ENCODE peak calls at places on chromosomes 1 and 21, in seven cellular contexts. One of them, this sample, is unnamed.

GRCh38 chr1:235714205-235714897 is 64.8 kb upstream of the GNG4 start:
- DNase-seq in omental fat pad: no peak
- DNase-seq in mesothelial cell of epicardium: no peak
- DNase-seq in B cell: no peak
- DNase-seq in mucosa of descending colon: no peak
- DNase-seq in GM13976: no peak
- DNase-seq in left ventricle myocardium inferior: no peak
- DNase-seq in this sample: no peak

GRCh38 chr1:181704556-181704955 is 221.2 kb downstream of the CACNA1E start:
- DNase-seq in omental fat pad: no peak
- DNase-seq in mesothelial cell of epicardium: no peak
- DNase-seq in B cell: no peak
- DNase-seq in mucosa of descending colon: no peak
- DNase-seq in GM13976: no peak
- DNase-seq in left ventricle myocardium inferior: no peak
- DNase-seq in this sample: no peak

GRCh38 chr1:171636141-171636540 is 14.1 kb downstream of the MYOCOS start:
- DNase-seq in omental fat pad: no peak
- DNase-seq in mesothelial cell of epicardium: no peak
- DNase-seq in B cell: no peak
- DNase-seq in mucosa of descending colon: no peak
- DNase-seq in GM13976: no peak
- DNase-seq in left ventricle myocardium inferior: no peak
- DNase-seq in this sample: no peak

GRCh38 chr1:186655877-186656276 is 24.3 kb downstream of the PTGS2 start:
- DNase-seq in omental fat pad: no peak
- DNase-seq in mesothelial cell of epicardium: no peak
- DNase-seq in B cell: no peak
- DNase-seq in mucosa of descending colon: no peak
- DNase-seq in GM13976: no peak
- DNase-seq in left ventricle myocardium inferior: no peak
- DNase-seq in this sample: no peak

GRCh38 chr1:1259948-1260614 is 13.6 kb upstream of the C1QTNF12 start:
- DNase-seq in omental fat pad: no peak
- DNase-seq in mesothelial cell of epicardium: no peak
- DNase-seq in B cell: no peak
- DNase-seq in mucosa of descending colon: no peak
- DNase-seq in GM13976: no peak
- DNase-seq in left ventricle myocardium inferior: peak
- DNase-seq in this sample: no peak

GRCh38 chr1:17201201-17202021 is 3.5 kb upstream of the PADI1 start:
- DNase-seq in omental fat pad: peak
- DNase-seq in mesothelial cell of epicardium: peak
- DNase-seq in B cell: no peak
- DNase-seq in mucosa of descending colon: peak
- DNase-seq in GM13976: no peak
- DNase-seq in left ventricle myocardium inferior: no peak
- DNase-seq in this sample: no peak

GRCh38 chr1:75711846-75712245 is 12.7 kb upstream of the ACADM start:
- DNase-seq in omental fat pad: no peak
- DNase-seq in mesothelial cell of epicardium: no peak
- DNase-seq in B cell: no peak
- DNase-seq in mucosa of descending colon: no peak
- DNase-seq in GM13976: no peak
- DNase-seq in left ventricle myocardium inferior: no peak
- DNase-seq in this sample: no peak

GRCh38 chr1:57623039-57623790 is 199.4 kb upstream of the DAB1 start:
- DNase-seq in omental fat pad: no peak
- DNase-seq in mesothelial cell of epicardium: no peak
- DNase-seq in B cell: no peak
- DNase-seq in mucosa of descending colon: no peak
- DNase-seq in GM13976: no peak
- DNase-seq in left ventricle myocardium inferior: peak
- DNase-seq in this sample: no peak

GRCh38 chr1:118479351-118479750 is 294.3 kb upstream of the SPAG17 start:
- DNase-seq in omental fat pad: no peak
- DNase-seq in mesothelial cell of epicardium: no peak
- DNase-seq in B cell: no peak
- DNase-seq in mucosa of descending colon: no peak
- DNase-seq in GM13976: no peak
- DNase-seq in left ventricle myocardium inferior: no peak
- DNase-seq in this sample: no peak

GRCh38 chr21:38831526-38832467 is 26.1 kb downstream of the ETS2 start:
- DNase-seq in omental fat pad: peak
- DNase-seq in mesothelial cell of epicardium: no peak
- DNase-seq in B cell: peak
- DNase-seq in mucosa of descending colon: no peak
- DNase-seq in GM13976: peak
- DNase-seq in left ventricle myocardium inferior: peak
- DNase-seq in this sample: peak

GRCh38 chr1:211606327-211606913 is 27.5 kb upstream of the SLC30A1 start:
- DNase-seq in omental fat pad: no peak
- DNase-seq in mesothelial cell of epicardium: no peak
- DNase-seq in B cell: peak
- DNase-seq in mucosa of descending colon: no peak
- DNase-seq in GM13976: peak
- DNase-seq in left ventricle myocardium inferior: no peak
- DNase-seq in this sample: no peak

GRCh38 chr1:38221006-38221649 is 174.5 kb upstream of the POU3F1 start:
- DNase-seq in omental fat pad: no peak
- DNase-seq in mesothelial cell of epicardium: no peak
- DNase-seq in B cell: no peak
- DNase-seq in mucosa of descending colon: no peak
- DNase-seq in GM13976: no peak
- DNase-seq in left ventricle myocardium inferior: no peak
- DNase-seq in this sample: no peak

GRCh38 chr21:16587141-16587570 is 857.4 kb downstream of the USP25 start:
- DNase-seq in omental fat pad: no peak
- DNase-seq in mesothelial cell of epicardium: no peak
- DNase-seq in B cell: no peak
- DNase-seq in mucosa of descending colon: no peak
- DNase-seq in GM13976: no peak
- DNase-seq in left ventricle myocardium inferior: peak
- DNase-seq in this sample: no peak

GRCh38 chr1:113675299-113675698 is 84.0 kb downstream of the PHTF1 start:
- DNase-seq in omental fat pad: no peak
- DNase-seq in mesothelial cell of epicardium: no peak
- DNase-seq in B cell: no peak
- DNase-seq in mucosa of descending colon: no peak
- DNase-seq in GM13976: no peak
- DNase-seq in left ventricle myocardium inferior: no peak
- DNase-seq in this sample: no peak

GRCh38 chr1:236753554-236753953 is 41.5 kb upstream of the MTR start:
- DNase-seq in omental fat pad: no peak
- DNase-seq in mesothelial cell of epicardium: no peak
- DNase-seq in B cell: no peak
- DNase-seq in mucosa of descending colon: no peak
- DNase-seq in GM13976: no peak
- DNase-seq in left ventricle myocardium inferior: no peak
- DNase-seq in this sample: no peak

GRCh38 chr1:243910612-243911011 is 60.6 kb upstream of the AKT3 start:
- DNase-seq in omental fat pad: no peak
- DNase-seq in mesothelial cell of epicardium: no peak
- DNase-seq in B cell: peak
- DNase-seq in mucosa of descending colon: no peak
- DNase-seq in GM13976: peak
- DNase-seq in left ventricle myocardium inferior: no peak
- DNase-seq in this sample: no peak

GRCh38 chr1:30822966-30823581 is 65.5 kb upstream of the LAPTM5 start:
- DNase-seq in omental fat pad: no peak
- DNase-seq in mesothelial cell of epicardium: no peak
- DNase-seq in B cell: no peak
- DNase-seq in mucosa of descending colon: no peak
- DNase-seq in GM13976: no peak
- DNase-seq in left ventricle myocardium inferior: no peak
- DNase-seq in this sample: no peak

GRCh38 chr1:75615664-75616435 is 4.9 kb upstream of the SLC44A5 start:
- DNase-seq in omental fat pad: no peak
- DNase-seq in mesothelial cell of epicardium: peak
- DNase-seq in B cell: peak
- DNase-seq in mucosa of descending colon: peak
- DNase-seq in GM13976: peak
- DNase-seq in left ventricle myocardium inferior: peak
- DNase-seq in this sample: no peak

GRCh38 chr1:184986250-184986649 is 11.9 kb upstream of the NIBAN1 start:
- DNase-seq in omental fat pad: no peak
- DNase-seq in mesothelial cell of epicardium: no peak
- DNase-seq in B cell: no peak
- DNase-seq in mucosa of descending colon: no peak
- DNase-seq in GM13976: no peak
- DNase-seq in left ventricle myocardium inferior: no peak
- DNase-seq in this sample: no peak

GRCh38 chr1:25505706-25506385 is 37.6 kb upstream of the LDLRAP1 start:
- DNase-seq in omental fat pad: no peak
- DNase-seq in mesothelial cell of epicardium: no peak
- DNase-seq in B cell: no peak
- DNase-seq in mucosa of descending colon: no peak
- DNase-seq in GM13976: no peak
- DNase-seq in left ventricle myocardium inferior: no peak
- DNase-seq in this sample: no peak

GRCh38 chr1:232192781-232193450 is 437.0 kb downstream of the SIPA1L2 start:
- DNase-seq in omental fat pad: no peak
- DNase-seq in mesothelial cell of epicardium: no peak
- DNase-seq in B cell: no peak
- DNase-seq in mucosa of descending colon: no peak
- DNase-seq in GM13976: no peak
- DNase-seq in left ventricle myocardium inferior: no peak
- DNase-seq in this sample: no peak

GRCh38 chr1:200262326-200262965 is 147.4 kb downstream of the ZNF281 start:
- DNase-seq in omental fat pad: no peak
- DNase-seq in mesothelial cell of epicardium: no peak
- DNase-seq in B cell: no peak
- DNase-seq in mucosa of descending colon: no peak
- DNase-seq in GM13976: peak
- DNase-seq in left ventricle myocardium inferior: no peak
- DNase-seq in this sample: no peak

GRCh38 chr1:200263203-200263602 is 146.6 kb downstream of the ZNF281 start:
- DNase-seq in omental fat pad: no peak
- DNase-seq in mesothelial cell of epicardium: no peak
- DNase-seq in B cell: no peak
- DNase-seq in mucosa of descending colon: no peak
- DNase-seq in GM13976: no peak
- DNase-seq in left ventricle myocardium inferior: no peak
- DNase-seq in this sample: no peak

GRCh38 chr1:200260587-200261335 is 149.1 kb downstream of the ZNF281 start:
- DNase-seq in omental fat pad: no peak
- DNase-seq in mesothelial cell of epicardium: no peak
- DNase-seq in B cell: no peak
- DNase-seq in mucosa of descending colon: no peak
- DNase-seq in GM13976: no peak
- DNase-seq in left ventricle myocardium inferior: no peak
- DNase-seq in this sample: no peak

GRCh38 chr1:200257235-200257634 is 152.6 kb downstream of the ZNF281 start:
- DNase-seq in omental fat pad: no peak
- DNase-seq in mesothelial cell of epicardium: no peak
- DNase-seq in B cell: no peak
- DNase-seq in mucosa of descending colon: no peak
- DNase-seq in GM13976: no peak
- DNase-seq in left ventricle myocardium inferior: no peak
- DNase-seq in this sample: no peak

GRCh38 chr1:200258447-200259375 is 151.1 kb downstream of the ZNF281 start:
- DNase-seq in omental fat pad: no peak
- DNase-seq in mesothelial cell of epicardium: no peak
- DNase-seq in B cell: peak
- DNase-seq in mucosa of descending colon: no peak
- DNase-seq in GM13976: peak
- DNase-seq in left ventricle myocardium inferior: no peak
- DNase-seq in this sample: no peak
- TF ChIP-seq CTCF in omental fat pad: no peak
- TF ChIP-seq CTCF in mesothelial cell of epicardium: peak
- TF ChIP-seq CTCF in B cell: peak
- TF ChIP-seq CTCF in mucosa of descending colon: no peak
- TF ChIP-seq CTCF in GM13976: no peak
- TF ChIP-seq CTCF in left ventricle myocardium inferior: peak
- TF ChIP-seq CTCF in this sample: peak

GRCh38 chr1:160999376-160999775 is 21.6 kb downstream of the F11R start:
- DNase-seq in omental fat pad: no peak
- DNase-seq in mesothelial cell of epicardium: no peak
- DNase-seq in B cell: no peak
- DNase-seq in mucosa of descending colon: no peak
- DNase-seq in GM13976: no peak
- DNase-seq in left ventricle myocardium inferior: no peak
- DNase-seq in this sample: no peak
- TF ChIP-seq CTCF in omental fat pad: no peak
- TF ChIP-seq CTCF in mesothelial cell of epicardium: no peak
- TF ChIP-seq CTCF in B cell: no peak
- TF ChIP-seq CTCF in mucosa of descending colon: no peak
- TF ChIP-seq CTCF in GM13976: no peak
- TF ChIP-seq CTCF in left ventricle myocardium inferior: no peak
- TF ChIP-seq CTCF in this sample: no peak

GRCh38 chr1:94260635-94261387 is 23.4 kb upstream of the ARHGAP29 start:
- DNase-seq in omental fat pad: no peak
- DNase-seq in mesothelial cell of epicardium: no peak
- DNase-seq in B cell: peak
- DNase-seq in mucosa of descending colon: no peak
- DNase-seq in GM13976: no peak
- DNase-seq in left ventricle myocardium inferior: no peak
- DNase-seq in this sample: no peak
- TF ChIP-seq CTCF in omental fat pad: no peak
- TF ChIP-seq CTCF in mesothelial cell of epicardium: no peak
- TF ChIP-seq CTCF in B cell: no peak
- TF ChIP-seq CTCF in mucosa of descending colon: no peak
- TF ChIP-seq CTCF in GM13976: no peak
- TF ChIP-seq CTCF in left ventricle myocardium inferior: no peak
- TF ChIP-seq CTCF in this sample: no peak

GRCh38 chr1:95916616-95917015 is 682.6 kb downstream of the RWDD3 start:
- DNase-seq in omental fat pad: no peak
- DNase-seq in mesothelial cell of epicardium: no peak
- DNase-seq in B cell: no peak
- DNase-seq in mucosa of descending colon: no peak
- DNase-seq in GM13976: no peak
- DNase-seq in left ventricle myocardium inferior: no peak
- DNase-seq in this sample: no peak
- TF ChIP-seq CTCF in omental fat pad: no peak
- TF ChIP-seq CTCF in mesothelial cell of epicardium: no peak
- TF ChIP-seq CTCF in B cell: no peak
- TF ChIP-seq CTCF in mucosa of descending colon: no peak
- TF ChIP-seq CTCF in GM13976: no peak
- TF ChIP-seq CTCF in left ventricle myocardium inferior: peak
- TF ChIP-seq CTCF in this sample: no peak

GRCh38 chr21:43321611-43322010 is 105.3 kb downstream of the SIK1 start:
- DNase-seq in omental fat pad: no peak
- DNase-seq in mesothelial cell of epicardium: no peak
- DNase-seq in B cell: no peak
- DNase-seq in mucosa of descending colon: no peak
- DNase-seq in GM13976: no peak
- DNase-seq in left ventricle myocardium inferior: no peak
- DNase-seq in this sample: no peak
- TF ChIP-seq CTCF in omental fat pad: no peak
- TF ChIP-seq CTCF in mesothelial cell of epicardium: no peak
- TF ChIP-seq CTCF in B cell: no peak
- TF ChIP-seq CTCF in mucosa of descending colon: no peak
- TF ChIP-seq CTCF in GM13976: no peak
- TF ChIP-seq CTCF in left ventricle myocardium inferior: no peak
- TF ChIP-seq CTCF in this sample: no peak

GRCh38 chr1:18866846-18867245 is 7.4 kb upstream of the TAS1R2 start:
- DNase-seq in omental fat pad: no peak
- DNase-seq in mesothelial cell of epicardium: no peak
- DNase-seq in B cell: no peak
- DNase-seq in mucosa of descending colon: no peak
- DNase-seq in GM13976: no peak
- DNase-seq in left ventricle myocardium inferior: no peak
- DNase-seq in this sample: no peak
- TF ChIP-seq CTCF in omental fat pad: no peak
- TF ChIP-seq CTCF in mesothelial cell of epicardium: no peak
- TF ChIP-seq CTCF in B cell: no peak
- TF ChIP-seq CTCF in mucosa of descending colon: no peak
- TF ChIP-seq CTCF in GM13976: no peak
- TF ChIP-seq CTCF in left ventricle myocardium inferior: no peak
- TF ChIP-seq CTCF in this sample: no peak